ENCODE peak calls at places on chromosomes 13 and 19, in nine cellular contexts. O, R, L, I, H, C, F, P and M are unnamed samples.

GRCh38 chr19:29293736-29294342 is 80.9 kb upstream of the UQCRFS1 start:
- DNase-seq in P (no peak), O (no peak), C (no peak), F (peak; percentile 48), H (no peak), L (no peak), I (no peak), R (no peak), M (no peak)

GRCh38 chr13:99150575-99151370 is 49.9 kb upstream of the UBAC2 start:
- DNase-seq in L (no peak), R (no peak), H (no peak), F (peak; percentile 88), O (no peak), C (no peak), P (no peak), I (no peak), M (no peak)

GRCh38 chr13:46595136-46595917 is 42.4 kb downstream of the LRCH1 start:
- DNase-seq in C (no peak), L (no peak), R (no peak), P (no peak), O (no peak), F (peak; percentile 49), I (no peak), H (no peak), M (no peak)

GRCh38 chr13:76709851-76710250 is 176.4 kb downstream of the KCTD12 start:
- DNase-seq in H (no peak), R (no peak), C (no peak), L (no peak), O (no peak), P (no peak), I (no peak), F (peak; percentile 73), M (no peak)

GRCh38 chr13:110442946-110443632 is 118.4 kb downstream of the RAB20 start:
- DNase-seq in L (no peak), F (peak; percentile 70), I (no peak), H (no peak), P (no peak), R (no peak), C (no peak), O (no peak), M (no peak)

GRCh38 chr19:11279505-11280236 is 16.3 kb upstream of the TSPAN16 start:
- DNase-seq in L (no peak), I (peak; percentile 64), P (no peak), H (no peak), F (no peak), O (no peak), C (no peak), R (no peak), M (no peak)

GRCh38 chr19:4518345-4519171 is at the start of gene PLIN4:
- DNase-seq in I (no peak), F (peak; percentile 49), P (no peak), R (no peak), O (no peak), L (peak; percentile 62), H (peak; percentile 85), C (no peak), M (peak; percentile 89)

GRCh38 chr13:99868767-99869166 is 102.8 kb downstream of the ZIC5 start:
- DNase-seq in C (no peak), I (no peak), F (no peak), L (no peak), H (no peak), O (no peak), R (no peak), P (no peak), M (no peak)

GRCh38 chr19:38190061-38190460 is 34.0 kb downstream of the DPF1 start:
- DNase-seq in R (no peak), H (no peak), F (no peak), O (peak; percentile 40), P (no peak), I (no peak), C (no peak), L (no peak), M (no peak)

GRCh38 chr13:104773775-104774174 is 1707.6 kb upstream of the SLC10A2 start:
- DNase-seq in C (no peak), F (peak; percentile 50), H (no peak), P (peak; percentile 81), L (no peak), O (no peak), I (no peak), R (peak; percentile 39), M (no peak)

GRCh38 chr19:43414554-43414953 is at the start of gene TEX101:
- DNase-seq in O (no peak), L (peak; percentile 12), R (no peak), H (no peak), F (no peak), C (no peak), I (no peak), P (no peak), M (no peak)

GRCh38 chr13:28316129-28316528 is 177.8 kb downstream of the PAN3 start:
- DNase-seq in L (no peak), O (no peak), F (no peak), I (no peak), C (no peak), P (peak; percentile 36), H (no peak), R (no peak), M (no peak)

GRCh38 chr19:9936151-9937000 is at the start of gene OLFM2:
- DNase-seq in C (no peak), H (peak; percentile 34), O (peak; percentile 95), L (no peak), R (no peak), P (peak; percentile 90), I (no peak), F (peak; percentile 42), M (no peak)

GRCh38 chr19:2426661-2427322 is 594 bp downstream of the TIMM13 start:
- DNase-seq in O (peak; percentile 88), P (peak; percentile 79), R (peak; percentile 16), C (no peak), L (no peak), F (peak; percentile 60), I (no peak), H (peak; percentile 35), M (peak; percentile 49)

GRCh38 chr19:5484398-5485285 is 29.4 kb downstream of the ZNRF4 start:
- DNase-seq in O (no peak), F (peak; percentile 34), R (no peak), L (no peak), P (peak; percentile 71), H (no peak), I (no peak), C (no peak), M (no peak)

GRCh38 chr13:52892925-52893324 is 44.5 kb upstream of the PCDH8 start:
- DNase-seq in P (no peak), H (no peak), R (no peak), L (no peak), O (no peak), C (no peak), I (no peak), F (no peak), M (no peak)
- H3K4me3 ChIP-seq in P (no peak overlapping the region), H (no peak overlapping the region), R (no peak overlapping the region), L (no peak overlapping the region), O (no peak overlapping the region), C (no peak overlapping the region), I (no peak overlapping the region), F (no peak overlapping the region), M (no peak overlapping the region)

DNA sequence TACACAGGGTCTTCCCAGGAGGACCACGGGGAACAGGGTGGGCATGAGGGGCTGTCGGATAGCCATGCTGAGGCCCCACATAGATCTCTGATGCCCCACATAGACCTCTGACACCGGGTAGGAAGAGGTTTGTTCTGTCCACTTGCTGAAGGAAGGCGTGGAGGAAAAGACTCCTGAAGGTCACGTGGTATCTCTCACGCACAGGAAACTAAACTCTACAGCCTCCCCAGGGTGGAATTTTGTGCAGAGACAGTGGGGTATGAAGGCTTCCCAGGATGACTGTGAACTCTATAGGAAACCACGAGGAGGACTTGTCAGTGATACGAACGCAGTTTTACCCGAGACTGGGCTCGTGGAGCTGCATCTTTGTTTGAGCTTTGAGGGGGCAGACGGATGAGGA is 2.8 kb downstream of the EVI5L start:
- DNase-seq in P (no peak), O (no peak), H (no peak), I (no peak), C (no peak), R (no peak), L (no peak), F (peak; percentile 42), M (no peak)
- H3K27ac ChIP-seq in P (no peak overlapping the region), O (no peak overlapping the region), H (peak overlapping the region; percentile 73), I (no peak overlapping the region), C (peak overlapping the region; percentile 90), R (peak overlapping the region; percentile 81), L (no peak overlapping the region), F (peak overlapping the region; percentile 46), M (no peak overlapping the region)

GRCh38 chr19:58388175-58388526 is 1.1 kb downstream of the RPS5 start:
- DNase-seq in R (no peak), L (no peak), P (no peak), C (no peak), I (no peak), H (no peak), O (no peak), F (peak; percentile 24), M (no peak)
- H3K4me3 ChIP-seq in R (peak overlapping the region; percentile 96), L (peak overlapping the region; percentile 68), P (peak overlapping the region; percentile 77), C (peak overlapping the region; percentile 77), I (peak overlapping the region; percentile 75), H (peak overlapping the region; percentile 71), O (peak overlapping the region; percentile 92), F (peak overlapping the region; percentile 92), M (peak overlapping the region; percentile 80)

GRCh38 chr19:47644199-47644598 is 35.3 kb downstream of the BICRA start:
- DNase-seq in F (no peak), I (no peak), C (no peak), L (no peak), H (no peak), P (no peak), O (no peak), R (no peak), M (no peak)

GRCh38 chr19:47643281-47643680 is 34.3 kb downstream of the BICRA start:
- DNase-seq in R (no peak), I (no peak), C (no peak), L (no peak), H (no peak), F (no peak), P (no peak), O (no peak), M (no peak)

GRCh38 chr19:47641891-47642485 is 33.1 kb downstream of the BICRA start:
- DNase-seq in R (no peak), I (no peak), P (no peak), F (no peak), H (no peak), L (no peak), C (no peak), O (no peak), M (no peak)

GRCh38 chr19:47646924-47647323 is 38.0 kb downstream of the BICRA start:
- DNase-seq in L (no peak), C (no peak), H (no peak), P (no peak), O (no peak), R (no peak), F (no peak), I (no peak), M (no peak)

DNA sequence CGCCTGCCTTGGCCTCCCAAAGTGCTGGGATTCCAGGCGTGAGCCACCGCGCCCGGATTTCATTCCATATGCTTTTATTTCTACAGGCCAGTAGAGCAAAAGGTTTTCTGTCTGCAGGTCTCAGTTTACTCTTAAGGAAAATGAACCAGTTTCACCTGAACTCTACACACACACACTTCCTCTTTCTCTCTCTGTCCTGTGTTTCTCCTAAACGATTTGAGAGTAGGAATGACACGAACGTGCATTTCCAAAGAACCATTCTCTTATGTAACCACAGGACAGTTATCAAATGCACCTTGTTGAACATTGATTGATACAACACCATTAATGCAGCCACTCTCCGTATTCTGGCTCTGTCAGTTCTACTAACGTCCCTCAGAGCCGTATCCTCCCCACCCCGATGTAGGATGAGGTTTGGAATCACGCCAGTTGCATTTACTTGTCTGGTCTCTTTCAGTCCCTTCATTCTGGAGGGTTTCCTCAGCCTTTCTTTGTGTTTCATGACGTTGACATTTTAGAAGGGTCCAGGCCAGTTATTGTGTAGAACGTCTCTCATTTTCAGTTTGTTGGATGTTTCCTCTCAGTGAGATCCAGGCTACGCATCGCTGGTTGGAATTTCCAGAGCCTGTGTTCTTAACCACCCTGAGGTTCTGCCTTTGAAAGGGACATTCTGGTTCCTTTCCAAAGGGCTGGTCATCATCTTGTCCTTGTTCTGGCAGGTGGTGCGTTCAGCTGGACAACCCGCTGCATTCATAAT is 36.0 kb downstream of the BICRA start:
- DNase-seq in L (no peak), I (no peak), R (no peak), F (no peak), P (no peak), C (no peak), O (no peak), H (no peak), M (no peak)
- H3K27ac ChIP-seq in L (peak overlapping the region; percentile 85), I (no peak overlapping the region), R (no peak overlapping the region), F (no peak overlapping the region), P (no peak overlapping the region), C (peak overlapping the region; percentile 36), O (no peak overlapping the region), H (peak overlapping the region; percentile 53), M (no peak overlapping the region)